ENCODE peak calls at places on chromosomes 13 and 19, in ten cellular contexts. One of them, this sample, is unnamed.
A peak's percentile ranks its signal among the peaks of the same experiment; 100 is the strongest.

GRCh38 chr19:29525901-29526729 is at the start of gene VSTM2B:
- DNase-seq in DND-41: no peak
- DNase-seq in caudate nucleus: no peak
- DNase-seq in smooth muscle cell of the brain vasculature: no peak
- DNase-seq in NCI-H2081 treated with DMSO at 0.1 percent for 48 hours: no peak
- DNase-seq in ureter: no peak
- DNase-seq in colonic mucosa: no peak
- DNase-seq in T-helper 2 cell: no peak
- DNase-seq in RWPE1: no peak
- DNase-seq in stimulated activated CD8-positive, alpha-beta memory T cell treated with anti-CD3 and anti-CD28 coated beads, Interleukin-15, amount 100 ng/mL, for 4 hours: no peak
- DNase-seq in this sample: no peak

GRCh38 chr13:33797622-33798021 is 20.3 kb upstream of the RFC3 start:
- DNase-seq in smooth muscle cell of the brain vasculature: no peak
- DNase-seq in DND-41: no peak
- DNase-seq in caudate nucleus: no peak
- DNase-seq in ureter: no peak
- DNase-seq in RWPE1: no peak
- DNase-seq in colonic mucosa: no peak
- DNase-seq in NCI-H2081 treated with DMSO at 0.1 percent for 48 hours: no peak
- DNase-seq in T-helper 2 cell: no peak
- DNase-seq in stimulated activated CD8-positive, alpha-beta memory T cell treated with anti-CD3 and anti-CD28 coated beads, Interleukin-15, amount 100 ng/mL, for 4 hours: no peak
- DNase-seq in this sample: no peak

GRCh38 chr19:10120538-10121198 is 969 bp upstream of the EIF3G start:
- DNase-seq in colonic mucosa: no peak
- DNase-seq in NCI-H2081 treated with DMSO at 0.1 percent for 48 hours: no peak
- DNase-seq in ureter: no peak
- DNase-seq in RWPE1: peak; percentile 74
- DNase-seq in T-helper 2 cell: no peak
- DNase-seq in caudate nucleus: no peak
- DNase-seq in stimulated activated CD8-positive, alpha-beta memory T cell treated with anti-CD3 and anti-CD28 coated beads, Interleukin-15, amount 100 ng/mL, for 4 hours: no peak
- DNase-seq in DND-41: no peak
- DNase-seq in smooth muscle cell of the brain vasculature: no peak
- DNase-seq in this sample: no peak

GRCh38 chr13:46575843-46576242 is 22.9 kb downstream of the LRCH1 start:
- DNase-seq in ureter: no peak
- DNase-seq in colonic mucosa: no peak
- DNase-seq in NCI-H2081 treated with DMSO at 0.1 percent for 48 hours: no peak
- DNase-seq in DND-41: no peak
- DNase-seq in T-helper 2 cell: no peak
- DNase-seq in caudate nucleus: no peak
- DNase-seq in stimulated activated CD8-positive, alpha-beta memory T cell treated with anti-CD3 and anti-CD28 coated beads, Interleukin-15, amount 100 ng/mL, for 4 hours: no peak
- DNase-seq in RWPE1: peak; percentile 64
- DNase-seq in smooth muscle cell of the brain vasculature: no peak
- DNase-seq in this sample: no peak

GRCh38 chr19:51186323-51186722 is 38.6 kb upstream of the CD33 start:
- DNase-seq in T-helper 2 cell: no peak
- DNase-seq in caudate nucleus: no peak
- DNase-seq in DND-41: no peak
- DNase-seq in stimulated activated CD8-positive, alpha-beta memory T cell treated with anti-CD3 and anti-CD28 coated beads, Interleukin-15, amount 100 ng/mL, for 4 hours: no peak
- DNase-seq in RWPE1: no peak
- DNase-seq in ureter: no peak
- DNase-seq in colonic mucosa: no peak
- DNase-seq in NCI-H2081 treated with DMSO at 0.1 percent for 48 hours: no peak
- DNase-seq in smooth muscle cell of the brain vasculature: no peak
- DNase-seq in this sample: no peak

GRCh38 chr13:44425041-44425814 is 51.6 kb downstream of the SERP2 start:
- DNase-seq in smooth muscle cell of the brain vasculature: no peak
- DNase-seq in RWPE1: no peak
- DNase-seq in ureter: no peak
- DNase-seq in DND-41: peak; percentile 44
- DNase-seq in stimulated activated CD8-positive, alpha-beta memory T cell treated with anti-CD3 and anti-CD28 coated beads, Interleukin-15, amount 100 ng/mL, for 4 hours: no peak
- DNase-seq in colonic mucosa: no peak
- DNase-seq in NCI-H2081 treated with DMSO at 0.1 percent for 48 hours: no peak
- DNase-seq in caudate nucleus: no peak
- DNase-seq in T-helper 2 cell: no peak
- DNase-seq in this sample: no peak

GRCh38 chr19:1133471-1133929 is 29.7 kb downstream of the GPX4 start:
- DNase-seq in NCI-H2081 treated with DMSO at 0.1 percent for 48 hours: no peak
- DNase-seq in smooth muscle cell of the brain vasculature: no peak
- DNase-seq in RWPE1: peak; percentile 69
- DNase-seq in T-helper 2 cell: peak; percentile 59
- DNase-seq in DND-41: peak; percentile 55
- DNase-seq in caudate nucleus: no peak
- DNase-seq in ureter: peak; percentile 68
- DNase-seq in colonic mucosa: peak; percentile 45
- DNase-seq in stimulated activated CD8-positive, alpha-beta memory T cell treated with anti-CD3 and anti-CD28 coated beads, Interleukin-15, amount 100 ng/mL, for 4 hours: peak; percentile 53
- DNase-seq in this sample: no peak

GRCh38 chr19:7355151-7355845 is 6.6 kb downstream of the ARHGEF18 start:
- DNase-seq in caudate nucleus: no peak
- DNase-seq in RWPE1: no peak
- DNase-seq in colonic mucosa: no peak
- DNase-seq in ureter: no peak
- DNase-seq in DND-41: no peak
- DNase-seq in T-helper 2 cell: no peak
- DNase-seq in NCI-H2081 treated with DMSO at 0.1 percent for 48 hours: no peak
- DNase-seq in stimulated activated CD8-positive, alpha-beta memory T cell treated with anti-CD3 and anti-CD28 coated beads, Interleukin-15, amount 100 ng/mL, for 4 hours: no peak
- DNase-seq in smooth muscle cell of the brain vasculature: no peak
- DNase-seq in this sample: no peak

GRCh38 chr19:52638601-52639000 is 446 bp upstream of the ZNF83 start:
- DNase-seq in stimulated activated CD8-positive, alpha-beta memory T cell treated with anti-CD3 and anti-CD28 coated beads, Interleukin-15, amount 100 ng/mL, for 4 hours: no peak
- DNase-seq in DND-41: no peak
- DNase-seq in NCI-H2081 treated with DMSO at 0.1 percent for 48 hours: no peak
- DNase-seq in smooth muscle cell of the brain vasculature: peak; percentile 9
- DNase-seq in caudate nucleus: no peak
- DNase-seq in colonic mucosa: no peak
- DNase-seq in T-helper 2 cell: no peak
- DNase-seq in RWPE1: peak; percentile 12
- DNase-seq in ureter: no peak
- DNase-seq in this sample: no peak

GRCh38 chr13:68176486-68176885 is 946.4 kb upstream of the PCDH9 start:
- DNase-seq in colonic mucosa: no peak
- DNase-seq in stimulated activated CD8-positive, alpha-beta memory T cell treated with anti-CD3 and anti-CD28 coated beads, Interleukin-15, amount 100 ng/mL, for 4 hours: no peak
- DNase-seq in NCI-H2081 treated with DMSO at 0.1 percent for 48 hours: no peak
- DNase-seq in caudate nucleus: no peak
- DNase-seq in DND-41: no peak
- DNase-seq in RWPE1: peak; percentile 50
- DNase-seq in smooth muscle cell of the brain vasculature: peak; percentile 93
- DNase-seq in ureter: no peak
- DNase-seq in T-helper 2 cell: no peak
- DNase-seq in this sample: peak; percentile 62

GRCh38 chr19:40410030-40410389 is 3.2 kb downstream of the PRX start:
- DNase-seq in NCI-H2081 treated with DMSO at 0.1 percent for 48 hours: no peak
- DNase-seq in smooth muscle cell of the brain vasculature: no peak
- DNase-seq in caudate nucleus: no peak
- DNase-seq in RWPE1: no peak
- DNase-seq in ureter: no peak
- DNase-seq in DND-41: no peak
- DNase-seq in stimulated activated CD8-positive, alpha-beta memory T cell treated with anti-CD3 and anti-CD28 coated beads, Interleukin-15, amount 100 ng/mL, for 4 hours: no peak
- DNase-seq in colonic mucosa: no peak
- DNase-seq in T-helper 2 cell: no peak
- DNase-seq in this sample: no peak

GRCh38 chr19:49766938-49767315 is at the start of gene AP2A1:
- DNase-seq in NCI-H2081 treated with DMSO at 0.1 percent for 48 hours: no peak
- DNase-seq in caudate nucleus: no peak
- DNase-seq in DND-41: no peak
- DNase-seq in ureter: no peak
- DNase-seq in smooth muscle cell of the brain vasculature: no peak
- DNase-seq in stimulated activated CD8-positive, alpha-beta memory T cell treated with anti-CD3 and anti-CD28 coated beads, Interleukin-15, amount 100 ng/mL, for 4 hours: no peak
- DNase-seq in colonic mucosa: no peak
- DNase-seq in RWPE1: no peak
- DNase-seq in T-helper 2 cell: no peak
- DNase-seq in this sample: no peak

GRCh38 chr13:32638739-32639138 is 52.5 kb downstream of the PDS5B start:
- DNase-seq in DND-41: no peak
- DNase-seq in smooth muscle cell of the brain vasculature: no peak
- DNase-seq in colonic mucosa: no peak
- DNase-seq in NCI-H2081 treated with DMSO at 0.1 percent for 48 hours: no peak
- DNase-seq in T-helper 2 cell: no peak
- DNase-seq in caudate nucleus: no peak
- DNase-seq in RWPE1: no peak
- DNase-seq in stimulated activated CD8-positive, alpha-beta memory T cell treated with anti-CD3 and anti-CD28 coated beads, Interleukin-15, amount 100 ng/mL, for 4 hours: no peak
- DNase-seq in ureter: no peak
- DNase-seq in this sample: no peak

GRCh38 chr19:49421039-49421877 is 2.0 kb downstream of the PTH2 start:
- DNase-seq in smooth muscle cell of the brain vasculature: no peak
- DNase-seq in caudate nucleus: no peak
- DNase-seq in stimulated activated CD8-positive, alpha-beta memory T cell treated with anti-CD3 and anti-CD28 coated beads, Interleukin-15, amount 100 ng/mL, for 4 hours: no peak
- DNase-seq in NCI-H2081 treated with DMSO at 0.1 percent for 48 hours: no peak
- DNase-seq in T-helper 2 cell: no peak
- DNase-seq in ureter: no peak
- DNase-seq in RWPE1: peak; percentile 86
- DNase-seq in DND-41: no peak
- DNase-seq in colonic mucosa: peak; percentile 56
- DNase-seq in this sample: peak; percentile 61

GRCh38 chr13:109835321-109835720 is 48.9 kb upstream of the IRS2 start:
- DNase-seq in caudate nucleus: no peak
- DNase-seq in T-helper 2 cell: no peak
- DNase-seq in RWPE1: no peak
- DNase-seq in colonic mucosa: no peak
- DNase-seq in DND-41: no peak
- DNase-seq in smooth muscle cell of the brain vasculature: no peak
- DNase-seq in NCI-H2081 treated with DMSO at 0.1 percent for 48 hours: no peak
- DNase-seq in stimulated activated CD8-positive, alpha-beta memory T cell treated with anti-CD3 and anti-CD28 coated beads, Interleukin-15, amount 100 ng/mL, for 4 hours: no peak
- DNase-seq in ureter: no peak
- DNase-seq in this sample: no peak

GRCh38 chr19:48975947-48976847 is 11.1 kb downstream of the FTL start:
- DNase-seq in stimulated activated CD8-positive, alpha-beta memory T cell treated with anti-CD3 and anti-CD28 coated beads, Interleukin-15, amount 100 ng/mL, for 4 hours: no peak
- DNase-seq in colonic mucosa: no peak
- DNase-seq in caudate nucleus: no peak
- DNase-seq in T-helper 2 cell: no peak
- DNase-seq in RWPE1: no peak
- DNase-seq in DND-41: peak; percentile 64
- DNase-seq in ureter: no peak
- DNase-seq in smooth muscle cell of the brain vasculature: no peak
- DNase-seq in NCI-H2081 treated with DMSO at 0.1 percent for 48 hours: no peak
- DNase-seq in this sample: peak; percentile 41

GRCh38 chr13:30577381-30577780 is 40.3 kb upstream of the USPL1 start:
- DNase-seq in NCI-H2081 treated with DMSO at 0.1 percent for 48 hours: no peak
- DNase-seq in stimulated activated CD8-positive, alpha-beta memory T cell treated with anti-CD3 and anti-CD28 coated beads, Interleukin-15, amount 100 ng/mL, for 4 hours: peak; percentile 12
- DNase-seq in ureter: no peak
- DNase-seq in caudate nucleus: no peak
- DNase-seq in colonic mucosa: no peak
- DNase-seq in DND-41: peak; percentile 69
- DNase-seq in smooth muscle cell of the brain vasculature: peak; percentile 33
- DNase-seq in T-helper 2 cell: peak; percentile 3
- DNase-seq in RWPE1: peak; percentile 64
- DNase-seq in this sample: peak; percentile 59

GRCh38 chr13:53112522-53112921 is 83.9 kb downstream of the OLFM4 start:
- DNase-seq in colonic mucosa: no peak
- DNase-seq in smooth muscle cell of the brain vasculature: no peak
- DNase-seq in T-helper 2 cell: no peak
- DNase-seq in caudate nucleus: no peak
- DNase-seq in stimulated activated CD8-positive, alpha-beta memory T cell treated with anti-CD3 and anti-CD28 coated beads, Interleukin-15, amount 100 ng/mL, for 4 hours: no peak
- DNase-seq in ureter: no peak
- DNase-seq in NCI-H2081 treated with DMSO at 0.1 percent for 48 hours: no peak
- DNase-seq in RWPE1: no peak
- DNase-seq in DND-41: no peak
- DNase-seq in this sample: no peak

GRCh38 chr13:110412132-110412912 is 105.2 kb downstream of the COL4A2 start:
- DNase-seq in RWPE1: peak; percentile 96
- DNase-seq in DND-41: peak; percentile 57
- DNase-seq in stimulated activated CD8-positive, alpha-beta memory T cell treated with anti-CD3 and anti-CD28 coated beads, Interleukin-15, amount 100 ng/mL, for 4 hours: peak; percentile 11
- DNase-seq in ureter: peak; percentile 89
- DNase-seq in NCI-H2081 treated with DMSO at 0.1 percent for 48 hours: peak; percentile 14
- DNase-seq in smooth muscle cell of the brain vasculature: peak; percentile 98
- DNase-seq in colonic mucosa: peak; percentile 78
- DNase-seq in T-helper 2 cell: peak; percentile 26
- DNase-seq in caudate nucleus: peak; percentile 44
- DNase-seq in this sample: peak; percentile 97

GRCh38 chr19:1904385-1905070 is 671 bp upstream of the ADAT3 start:
- DNase-seq in NCI-H2081 treated with DMSO at 0.1 percent for 48 hours: no peak
- DNase-seq in stimulated activated CD8-positive, alpha-beta memory T cell treated with anti-CD3 and anti-CD28 coated beads, Interleukin-15, amount 100 ng/mL, for 4 hours: no peak
- DNase-seq in smooth muscle cell of the brain vasculature: no peak
- DNase-seq in colonic mucosa: peak; percentile 68
- DNase-seq in RWPE1: peak; percentile 51
- DNase-seq in ureter: peak; percentile 88
- DNase-seq in T-helper 2 cell: no peak
- DNase-seq in caudate nucleus: no peak
- DNase-seq in DND-41: no peak
- DNase-seq in this sample: no peak

GRCh38 chr13:48493851-48494250 is 39.0 kb downstream of the RCBTB2 start:
- DNase-seq in NCI-H2081 treated with DMSO at 0.1 percent for 48 hours: peak; percentile 10
- DNase-seq in ureter: no peak
- DNase-seq in DND-41: no peak
- DNase-seq in smooth muscle cell of the brain vasculature: no peak
- DNase-seq in colonic mucosa: no peak
- DNase-seq in stimulated activated CD8-positive, alpha-beta memory T cell treated with anti-CD3 and anti-CD28 coated beads, Interleukin-15, amount 100 ng/mL, for 4 hours: no peak
- DNase-seq in RWPE1: no peak
- DNase-seq in T-helper 2 cell: no peak
- DNase-seq in caudate nucleus: no peak
- DNase-seq in this sample: no peak

GRCh38 chr13:60654405-60654804 is 257.4 kb downstream of the TDRD3 start:
- DNase-seq in DND-41: peak; percentile 12
- DNase-seq in T-helper 2 cell: no peak
- DNase-seq in smooth muscle cell of the brain vasculature: no peak
- DNase-seq in ureter: no peak
- DNase-seq in stimulated activated CD8-positive, alpha-beta memory T cell treated with anti-CD3 and anti-CD28 coated beads, Interleukin-15, amount 100 ng/mL, for 4 hours: no peak
- DNase-seq in NCI-H2081 treated with DMSO at 0.1 percent for 48 hours: no peak
- DNase-seq in RWPE1: peak; percentile 14
- DNase-seq in colonic mucosa: no peak
- DNase-seq in caudate nucleus: no peak
- DNase-seq in this sample: peak; percentile 1

GRCh38 chr13:43346427-43346826 is 323.0 kb downstream of the DNAJC15 start:
- DNase-seq in stimulated activated CD8-positive, alpha-beta memory T cell treated with anti-CD3 and anti-CD28 coated beads, Interleukin-15, amount 100 ng/mL, for 4 hours: no peak
- DNase-seq in ureter: no peak
- DNase-seq in RWPE1: no peak
- DNase-seq in NCI-H2081 treated with DMSO at 0.1 percent for 48 hours: no peak
- DNase-seq in T-helper 2 cell: no peak
- DNase-seq in colonic mucosa: no peak
- DNase-seq in caudate nucleus: no peak
- DNase-seq in smooth muscle cell of the brain vasculature: no peak
- DNase-seq in DND-41: no peak
- DNase-seq in this sample: no peak

GRCh38 chr19:49142866-49143335 is 12.3 kb downstream of the HRC start:
- DNase-seq in colonic mucosa: peak; percentile 92
- DNase-seq in RWPE1: peak; percentile 95
- DNase-seq in NCI-H2081 treated with DMSO at 0.1 percent for 48 hours: no peak
- DNase-seq in stimulated activated CD8-positive, alpha-beta memory T cell treated with anti-CD3 and anti-CD28 coated beads, Interleukin-15, amount 100 ng/mL, for 4 hours: no peak
- DNase-seq in DND-41: no peak
- DNase-seq in ureter: peak; percentile 88
- DNase-seq in T-helper 2 cell: peak; percentile 45
- DNase-seq in caudate nucleus: peak; percentile 65
- DNase-seq in smooth muscle cell of the brain vasculature: peak; percentile 77
- DNase-seq in this sample: peak; percentile 87

GRCh38 chr19:16891696-16892382 is 3.0 kb downstream of the F2RL3 start:
- DNase-seq in colonic mucosa: no peak
- DNase-seq in T-helper 2 cell: no peak
- DNase-seq in ureter: no peak
- DNase-seq in RWPE1: no peak
- DNase-seq in stimulated activated CD8-positive, alpha-beta memory T cell treated with anti-CD3 and anti-CD28 coated beads, Interleukin-15, amount 100 ng/mL, for 4 hours: no peak
- DNase-seq in smooth muscle cell of the brain vasculature: no peak
- DNase-seq in NCI-H2081 treated with DMSO at 0.1 percent for 48 hours: no peak
- DNase-seq in DND-41: no peak
- DNase-seq in caudate nucleus: no peak
- DNase-seq in this sample: no peak

GRCh38 chr19:11737964-11738745 is 591 bp downstream of the ZNF823 start:
- DNase-seq in smooth muscle cell of the brain vasculature: no peak
- DNase-seq in DND-41: peak; percentile 46
- DNase-seq in ureter: peak; percentile 73
- DNase-seq in caudate nucleus: no peak
- DNase-seq in NCI-H2081 treated with DMSO at 0.1 percent for 48 hours: no peak
- DNase-seq in stimulated activated CD8-positive, alpha-beta memory T cell treated with anti-CD3 and anti-CD28 coated beads, Interleukin-15, amount 100 ng/mL, for 4 hours: no peak
- DNase-seq in T-helper 2 cell: peak; percentile 7
- DNase-seq in colonic mucosa: peak; percentile 89
- DNase-seq in RWPE1: no peak
- DNase-seq in this sample: peak; percentile 80

GRCh38 chr13:20772401-20773131 is 1.2 kb downstream of the EEF1AKMT1 start:
- DNase-seq in NCI-H2081 treated with DMSO at 0.1 percent for 48 hours: no peak
- DNase-seq in T-helper 2 cell: no peak
- DNase-seq in DND-41: no peak
- DNase-seq in colonic mucosa: no peak
- DNase-seq in caudate nucleus: no peak
- DNase-seq in stimulated activated CD8-positive, alpha-beta memory T cell treated with anti-CD3 and anti-CD28 coated beads, Interleukin-15, amount 100 ng/mL, for 4 hours: no peak
- DNase-seq in ureter: no peak
- DNase-seq in smooth muscle cell of the brain vasculature: no peak
- DNase-seq in RWPE1: no peak
- DNase-seq in this sample: peak; percentile 2

GRCh38 chr13:114339779-114340534 is 25.7 kb downstream of the CHAMP1 start:
- DNase-seq in NCI-H2081 treated with DMSO at 0.1 percent for 48 hours: peak; percentile 15
- DNase-seq in colonic mucosa: peak; percentile 34
- DNase-seq in DND-41: peak; percentile 63
- DNase-seq in stimulated activated CD8-positive, alpha-beta memory T cell treated with anti-CD3 and anti-CD28 coated beads, Interleukin-15, amount 100 ng/mL, for 4 hours: no peak
- DNase-seq in T-helper 2 cell: peak; percentile 14
- DNase-seq in ureter: no peak
- DNase-seq in RWPE1: peak; percentile 34
- DNase-seq in caudate nucleus: no peak
- DNase-seq in smooth muscle cell of the brain vasculature: no peak
- DNase-seq in this sample: peak; percentile 49

This sample was measured in Caki2.